ENCODE peak calls at places on chromosomes 6 and 20, in nine cellular contexts. J, Q, P, A, M, F, T, H and U are unnamed samples. For H3K4me1 and H3K9me3, the result is how much of the 10 kb centered on the place peaks cover.

GRCh38 chr6:41477572-41477971 is 68.6 kb upstream of the FOXP4 start:
- DNase-seq in J (no peak), Q (no peak), P (no peak), A (no peak), M (no peak), F (no peak), T (no peak), H (no peak), U (no peak)

GRCh38 chr6:25359191-25359861 is 80.2 kb downstream of the CARMIL1 start:
- DNase-seq in J (no peak), Q (peak), P (no peak), A (peak), M (no peak), F (no peak), T (peak), H (no peak), U (peak)

GRCh38 chr6:112037783-112038216 is 16.1 kb upstream of the CCN6 start:
- DNase-seq in J (no peak), Q (peak), P (peak), A (peak), M (no peak), F (peak), T (peak), H (no peak), U (peak)

GRCh38 chr20:33667245-33668086 is 723 bp downstream of the ACTL10 start:
- DNase-seq in J (peak), Q (no peak), P (peak), A (peak), M (peak), F (peak), T (no peak), H (peak), U (no peak)

GRCh38 chr20:17849901-17850673 is 118.5 kb downstream of the SNX5 start:
- DNase-seq in J (no peak), Q (peak), P (peak), A (peak), M (no peak), F (no peak), T (peak), H (no peak), U (peak)

GRCh38 chr20:34473262-34473883 is 42.8 kb upstream of the DYNLRB1 start:
- DNase-seq in J (no peak), Q (peak), P (peak), A (no peak), M (peak), F (no peak), T (no peak), H (no peak), U (no peak)

GRCh38 chr6:160945516-160946177 is 45.9 kb upstream of the MAP3K4 start:
- DNase-seq in J (no peak), Q (no peak), P (no peak), A (no peak), M (no peak), F (no peak), T (no peak), H (no peak), U (no peak)

GRCh38 chr6:71468841-71469750 is 180.5 kb downstream of the OGFRL1 start:
- DNase-seq in J (no peak), Q (peak), P (no peak), A (no peak), M (no peak), F (no peak), T (peak), H (no peak), U (no peak)

GRCh38 chr6:35552285-35552917 is 39.7 kb upstream of the TULP1 start:
- DNase-seq in J (peak), Q (no peak), P (peak), A (no peak), M (peak), F (peak), T (no peak), H (peak), U (no peak)

GRCh38 chr6:151620179-151620578 is 126.4 kb downstream of the CCDC170 start:
- DNase-seq in J (no peak), Q (no peak), P (no peak), A (no peak), M (no peak), F (no peak), T (no peak), H (no peak), U (no peak)

DNA sequence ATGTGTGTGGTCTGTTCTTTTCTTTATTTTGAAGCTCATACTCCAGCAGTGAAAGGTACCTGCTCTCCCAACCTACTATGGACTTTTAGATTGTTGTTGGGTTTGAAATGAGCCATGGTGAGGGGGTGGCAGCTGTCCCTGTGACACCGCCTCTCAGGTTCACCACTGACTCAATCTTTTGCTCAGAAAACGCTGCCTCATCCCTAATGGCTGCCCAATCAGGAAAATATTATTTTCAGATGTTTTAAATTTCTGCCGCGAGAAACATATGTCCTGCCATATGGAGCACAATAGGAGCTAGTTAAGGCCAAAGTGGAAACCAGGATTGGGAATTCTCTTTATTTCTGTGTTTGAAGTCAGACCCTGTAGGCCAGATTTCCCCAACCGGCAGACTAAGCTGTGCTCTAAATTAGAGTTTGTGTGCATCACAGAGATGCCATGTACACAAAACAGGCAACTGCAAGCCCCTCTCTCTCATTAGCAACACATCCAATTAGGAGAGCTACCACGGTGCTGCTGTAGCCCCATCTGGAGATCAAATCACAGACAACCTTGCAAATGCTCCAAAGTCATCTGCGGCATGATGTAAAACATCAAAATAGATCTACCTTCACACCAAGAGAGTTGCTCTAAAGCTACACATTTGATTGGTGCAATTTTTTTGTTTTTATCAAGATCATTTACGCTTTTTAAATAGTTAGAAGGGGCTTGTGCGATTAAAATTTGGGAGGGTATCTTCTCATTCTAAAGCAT is 144.1 kb upstream of the BACH2 start:
- DNase-seq in J (no peak), Q (no peak), P (no peak), A (no peak), M (no peak), F (no peak), T (no peak), H (no peak), U (no peak)
- H3K4me1 ChIP-seq in J (under half), Q (under half), P (under half), A (under half), M (under half), F (under half), T (under half), H (under half), U (under half)

GRCh38 chr6:27359231-27359630 is 29.3 kb upstream of the ZNF391 start:
- DNase-seq in J (no peak), Q (no peak), P (no peak), A (no peak), M (no peak), F (no peak), T (no peak), H (no peak), U (no peak)
- H3K9me3 ChIP-seq in J (under half), Q (under half), P (under half), A (under half), M (under half), F (under half), T (under half), H (under half), U (under half)

GRCh38 chr6:14012313-14013036 is 87.7 kb downstream of the RNF182 start:
- DNase-seq in J (no peak), Q (no peak), P (no peak), A (no peak), M (no peak), F (no peak), T (no peak), H (no peak), U (no peak)

GRCh38 chr6:14016930-14017625 is 92.3 kb downstream of the RNF182 start:
- DNase-seq in J (no peak), Q (no peak), P (no peak), A (no peak), M (no peak), F (no peak), T (no peak), H (no peak), U (no peak)

GRCh38 chr6:14015964-14016363 is 91.2 kb downstream of the RNF182 start:
- DNase-seq in J (no peak), Q (no peak), P (no peak), A (no peak), M (no peak), F (no peak), T (no peak), H (no peak), U (no peak)

GRCh38 chr6:14017626-14018475 is 93.1 kb downstream of the RNF182 start:
- DNase-seq in J (no peak), Q (no peak), P (no peak), A (no peak), M (no peak), F (no peak), T (no peak), H (no peak), U (no peak)

GRCh38 chr6:14016432-14016831 is 91.7 kb downstream of the RNF182 start:
- DNase-seq in J (no peak), Q (no peak), P (no peak), A (no peak), M (no peak), F (no peak), T (no peak), H (no peak), U (no peak)
- H3K27ac ChIP-seq in J (no peak), Q (no peak), P (no peak), A (no peak), M (no peak), F (peak), T (no peak), H (no peak), U (no peak)

GRCh38 chr20:44167736-44168135 is 19.3 kb downstream of the JPH2 start:
- DNase-seq in J (no peak), Q (no peak), P (no peak), A (no peak), M (no peak), F (no peak), T (no peak), H (no peak), U (no peak)
- H3K4me1 ChIP-seq in J (under half), Q (under half), P (under half), A (under half), M (under half), F (under half), T (half or more), H (under half), U (half or more)

DNA sequence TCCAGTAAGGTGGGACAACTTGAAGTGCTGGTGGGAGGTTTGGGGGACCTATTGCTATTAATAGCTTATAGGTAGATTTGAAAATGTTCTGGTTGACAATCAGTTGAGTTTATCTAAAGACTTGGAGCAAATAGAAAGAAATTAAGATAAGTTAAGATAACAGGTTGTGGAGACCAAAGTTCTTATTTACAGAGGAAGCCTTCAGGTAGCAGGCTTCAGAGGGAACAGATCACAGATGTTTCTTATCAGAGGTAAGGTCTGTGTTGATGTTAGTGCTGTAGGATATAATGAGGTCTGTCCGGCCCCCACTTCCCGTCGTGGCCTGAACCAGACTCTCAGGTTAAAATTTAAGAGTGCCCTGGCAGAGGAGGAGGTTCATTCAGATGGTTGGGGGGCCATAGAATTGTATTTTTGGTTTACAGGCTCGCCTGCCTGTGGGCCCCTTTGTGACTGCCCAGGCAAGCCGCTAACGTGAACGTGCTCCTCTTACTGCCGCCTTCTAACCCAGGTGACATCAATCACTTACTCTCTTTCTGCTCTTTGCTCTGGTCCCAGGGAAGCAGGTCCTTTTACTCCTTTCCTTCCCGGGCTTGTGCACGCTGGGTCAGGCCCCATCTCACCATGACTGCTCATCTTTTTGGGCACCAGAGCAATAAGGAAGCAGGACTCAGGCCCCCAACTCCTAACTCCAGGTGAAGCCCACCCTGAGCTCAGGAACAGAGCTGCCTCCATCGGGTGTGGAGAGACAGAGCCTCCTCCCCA is 18.3 kb upstream of the UNC93A start:
- DNase-seq in J (no peak), Q (no peak), P (no peak), A (no peak), M (no peak), F (no peak), T (no peak), H (no peak), U (no peak)
- H3K9me3 ChIP-seq in J (under half), Q (under half), P (under half), A (under half), M (under half), F (under half), T (under half), H (under half), U (under half)

GRCh38 chr6:169592558-169592957 is 109.3 kb downstream of the WDR27 start:
- DNase-seq in J (no peak), Q (no peak), P (no peak), A (no peak), M (no peak), F (no peak), T (no peak), H (no peak), U (no peak)

GRCh38 chr6:169589293-169589692 is 112.5 kb downstream of the WDR27 start:
- DNase-seq in J (peak), Q (no peak), P (peak), A (no peak), M (peak), F (no peak), T (no peak), H (no peak), U (no peak)

GRCh38 chr6:169591616-169592015 is 110.2 kb downstream of the WDR27 start:
- DNase-seq in J (no peak), Q (no peak), P (no peak), A (no peak), M (no peak), F (no peak), T (no peak), H (no peak), U (peak)

GRCh38 chr6:169589699-169590257 is 112.1 kb downstream of the WDR27 start:
- DNase-seq in J (peak), Q (no peak), P (no peak), A (no peak), M (no peak), F (no peak), T (no peak), H (no peak), U (no peak)

GRCh38 chr6:169590376-169590939 is 111.4 kb downstream of the WDR27 start:
- DNase-seq in J (no peak), Q (no peak), P (peak), A (no peak), M (no peak), F (no peak), T (no peak), H (no peak), U (no peak)
- H3K27ac ChIP-seq in J (peak), Q (peak), P (peak), A (no peak), M (no peak), F (no peak), T (no peak), H (no peak), U (no peak)